ENCODE peak calls at places on chromosomes 5 and 9, in six cellular contexts. U, D, S, W, C and K are unnamed samples.

GRCh38 chr9:38181216-38181615 is 112.2 kb upstream of the SHB start:
- DNase-seq in U (no peak), D (no peak), S (no peak), W (peak; percentile 22), C (no peak), K (no peak)

GRCh38 chr9:18976368-18977238 is 56.4 kb downstream of the SAXO1 start:
- DNase-seq in U (no peak), D (peak; percentile 92), S (no peak), W (peak; percentile 72), C (no peak), K (no peak)

GRCh38 chr9:127548352-127548878 is 63.7 kb upstream of the STXBP1 start:
- DNase-seq in U (no peak), D (no peak), S (peak; percentile 77), W (no peak), C (no peak), K (no peak)

GRCh38 chr9:83665576-83666200 is 42.1 kb downstream of the UBQLN1 start:
- DNase-seq in U (no peak), D (no peak), S (no peak), W (peak; percentile 33), C (no peak), K (no peak)

GRCh38 chr5:168472329-168472728 is 13.9 kb upstream of the RARS1 start:
- DNase-seq in U (no peak), D (peak; percentile 96), S (peak; percentile 27), W (peak; percentile 94), C (no peak), K (no peak)

GRCh38 chr9:137545123-137545522 is 5.1 kb downstream of the PNPLA7 start:
- DNase-seq in U (no peak), D (peak; percentile 28), S (no peak), W (peak; percentile 73), C (no peak), K (no peak)

GRCh38 chr5:133607451-133607850 is 4.9 kb downstream of the FSTL4 start:
- DNase-seq in U (no peak), D (no peak), S (no peak), W (no peak), C (no peak), K (no peak)

GRCh38 chr5:59535561-59535960 is 358.0 kb downstream of the PDE4D start:
- DNase-seq in U (no peak), D (no peak), S (no peak), W (no peak), C (no peak), K (no peak)

GRCh38 chr5:9971301-9971700 is 278.4 kb downstream of the ATPSCKMT start:
- DNase-seq in U (no peak), D (no peak), S (peak; percentile 51), W (no peak), C (no peak), K (no peak)

GRCh38 chr9:6785682-6786081 is 27.9 kb downstream of the KDM4C start:
- DNase-seq in U (no peak), D (no peak), S (no peak), W (no peak), C (no peak), K (no peak)

GRCh38 chr5:78671609-78672008 is 23.0 kb upstream of the LHFPL2 start:
- DNase-seq in U (no peak), D (no peak), S (no peak), W (no peak), C (no peak), K (no peak)

GRCh38 chr5:111853748-111854147 is 96.8 kb upstream of the NREP start:
- DNase-seq in U (no peak), D (peak; percentile 62), S (no peak), W (peak; percentile 56), C (no peak), K (no peak)

GRCh38 chr5:74516217-74516636 is 124.3 kb downstream of the ENC1 start:
- DNase-seq in U (no peak), D (peak; percentile 49), S (no peak), W (peak; percentile 71), C (peak; percentile 34), K (no peak)

GRCh38 chr5:91182763-91183162 is 200.4 kb downstream of the ARRDC3 start:
- DNase-seq in U (no peak), D (no peak), S (no peak), W (no peak), C (no peak), K (no peak)

GRCh38 chr5:143229426-143229895 is 174.0 kb downstream of the NR3C1 start:
- DNase-seq in U (no peak), D (no peak), S (no peak), W (no peak), C (no peak), K (no peak)

GRCh38 chr5:95941756-95942155 is 19.9 kb downstream of the ELL2 start:
- DNase-seq in U (no peak), D (no peak), S (no peak), W (peak; percentile 59), C (no peak), K (no peak)

GRCh38 chr9:119963258-119963797 is 594.1 kb upstream of the BRINP1 start:
- DNase-seq in U (peak; percentile 24), D (peak; percentile 78), S (no peak), W (peak; percentile 74), C (peak; percentile 27), K (peak; percentile 85)

GRCh38 chr5:142107729-142108431 is 699 bp upstream of the NDFIP1 start:
- DNase-seq in U (no peak), D (no peak), S (no peak), W (no peak), C (no peak), K (no peak)

GRCh38 chr5:131164161-131164930 is 710 bp downstream of the HINT1 start:
- DNase-seq in U (peak; percentile 64), D (peak; percentile 84), S (peak; percentile 86), W (peak; percentile 82), C (no peak), K (peak; percentile 61)

GRCh38 chr9:106707722-106708121 is 155.2 kb upstream of the ZNF462 start:
- DNase-seq in U (no peak), D (no peak), S (peak; percentile 21), W (peak; percentile 4), C (no peak), K (no peak)

GRCh38 chr5:16666861-16667481 is 50.2 kb upstream of the RETREG1 start:
- DNase-seq in U (no peak), D (peak; percentile 15), S (no peak), W (no peak), C (no peak), K (no peak)

GRCh38 chr9:82829818-82830217 is 233.1 kb downstream of the RASEF start:
- DNase-seq in U (no peak), D (no peak), S (no peak), W (no peak), C (no peak), K (no peak)

GRCh38 chr5:163079618-163080017 is 357.8 kb upstream of the CCNG1 start:
- DNase-seq in U (no peak), D (no peak), S (no peak), W (no peak), C (no peak), K (no peak)

GRCh38 chr5:174997688-174998087 is 273.3 kb downstream of the MSX2 start:
- DNase-seq in U (no peak), D (no peak), S (no peak), W (no peak), C (no peak), K (no peak)

GRCh38 chr5:174999581-174999980 is 275.2 kb downstream of the MSX2 start:
- DNase-seq in U (no peak), D (no peak), S (no peak), W (no peak), C (no peak), K (no peak)

GRCh38 chr5:174998131-174998730 is 273.8 kb downstream of the MSX2 start:
- DNase-seq in U (no peak), D (no peak), S (no peak), W (no peak), C (no peak), K (no peak)

GRCh38 chr5:174995827-174996226 is 271.4 kb downstream of the MSX2 start:
- DNase-seq in U (no peak), D (no peak), S (no peak), W (no peak), C (no peak), K (no peak)

DNA sequence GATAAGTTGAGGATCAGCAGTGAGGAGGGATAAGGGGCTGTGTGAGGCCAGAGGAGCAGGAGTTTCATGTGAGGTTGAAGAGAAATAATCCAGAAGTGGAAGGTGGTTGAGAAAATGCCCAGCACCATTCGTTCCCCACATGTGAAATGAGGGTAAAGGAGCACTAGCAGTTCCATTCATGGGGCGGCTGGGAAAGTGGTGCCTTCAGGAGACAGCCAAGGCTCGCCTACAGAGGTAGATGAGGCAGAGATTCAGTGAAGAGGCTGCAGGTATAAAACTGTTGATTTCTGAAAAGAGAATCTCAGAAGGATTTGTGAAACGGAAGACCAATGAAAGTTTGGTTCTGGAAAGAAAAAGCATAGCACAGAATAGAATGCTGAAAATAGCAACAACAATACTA is 272.6 kb downstream of the MSX2 start:
- DNase-seq in U (no peak), D (no peak), S (no peak), W (no peak), C (no peak), K (no peak)
- H3K14ac ChIP-seq in U (no peak overlapping the region), D (no peak overlapping the region), S (no peak overlapping the region), W (no peak overlapping the region), C (no peak overlapping the region), K (no peak overlapping the region)

GRCh38 chr9:30584559-30584958 is 1799.9 kb upstream of the ACO1 start:
- DNase-seq in U (no peak), D (no peak), S (no peak), W (no peak), C (no peak), K (no peak)
- H3K14ac ChIP-seq in U (no peak overlapping the region), D (no peak overlapping the region), S (no peak overlapping the region), W (no peak overlapping the region), C (no peak overlapping the region), K (no peak overlapping the region)

GRCh38 chr9:89754223-89754622 is 149.4 kb downstream of the GADD45G start:
- DNase-seq in U (no peak), D (no peak), S (no peak), W (no peak), C (no peak), K (no peak)
- H3K14ac ChIP-seq in U (no peak overlapping the region), D (no peak overlapping the region), S (no peak overlapping the region), W (no peak overlapping the region), C (no peak overlapping the region), K (no peak overlapping the region)

GRCh38 chr9:95175523-95175922 is 142.0 kb downstream of the FANCC start:
- DNase-seq in U (no peak), D (no peak), S (no peak), W (no peak), C (no peak), K (no peak)

GRCh38 chr9:95174038-95174437 is 143.5 kb downstream of the FANCC start:
- DNase-seq in U (no peak), D (no peak), S (no peak), W (no peak), C (no peak), K (no peak)

GRCh38 chr9:95167998-95168397 is 149.5 kb downstream of the FANCC start:
- DNase-seq in U (peak; percentile 77), D (peak; percentile 97), S (peak; percentile 74), W (peak; percentile 97), C (peak; percentile 73), K (peak; percentile 83)

GRCh38 chr9:95171001-95171400 is 146.5 kb downstream of the FANCC start:
- DNase-seq in U (no peak), D (peak; percentile 67), S (no peak), W (peak; percentile 74), C (no peak), K (no peak)

DNA sequence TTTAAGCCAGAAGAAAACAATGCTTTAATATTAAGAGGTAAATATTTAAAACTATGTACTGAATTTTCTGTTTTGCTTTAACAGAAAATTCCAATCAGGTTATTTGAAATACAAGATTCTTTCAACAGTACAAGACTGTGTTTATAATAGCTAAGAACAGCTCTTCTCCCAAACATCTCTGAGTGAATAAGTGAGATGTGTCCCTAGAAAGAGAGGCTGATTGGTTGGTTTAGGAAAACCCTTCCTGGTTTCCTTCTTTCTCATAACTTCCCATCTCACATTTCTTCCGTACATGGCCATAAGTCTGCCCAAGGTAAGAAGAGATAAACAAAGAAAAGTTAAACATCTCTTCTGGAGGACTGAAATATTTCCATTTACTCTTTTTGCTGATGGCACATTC is 145.9 kb downstream of the FANCC start:
- DNase-seq in U (no peak), D (peak; percentile 79), S (no peak), W (peak; percentile 57), C (no peak), K (no peak)
- H3K14ac ChIP-seq in U (no peak overlapping the region), D (no peak overlapping the region), S (no peak overlapping the region), W (no peak overlapping the region), C (no peak overlapping the region), K (no peak overlapping the region)